ENCODE peak calls at places on chromosome 9, in four cellular contexts. F is H1, I is H9, X is neuronal stem cell. T is an unnamed sample.
A peak's percentile ranks its signal among the peaks of the same experiment; 100 is the strongest.

GRCh38 chr9:136082496-136083361 is 12.4 kb downstream of the NACC2 start:
- DNase-seq in X (no peak), I (peak; percentile 12), F (no peak), T (no peak)

GRCh38 chr9:36317766-36318165 is 59.5 kb upstream of the GNE start:
- DNase-seq in X (no peak), F (no peak), I (no peak), T (no peak)

GRCh38 chr9:111952559-111952958 is 55.9 kb downstream of the UGCG start:
- DNase-seq in X (no peak), F (no peak), I (no peak), T (no peak)

GRCh38 chr9:90651246-90651645 is 8.6 kb upstream of the DIRAS2 start:
- DNase-seq in I (no peak), F (no peak), X (no peak), T (no peak)

GRCh38 chr9:130713286-130713975 is 19.9 kb downstream of the EXOSC2 start:
- DNase-seq in X (no peak), F (no peak), I (peak; percentile 31), T (peak; percentile 41)

GRCh38 chr9:21624675-21625477 is 142.8 kb upstream of the IFNE start:
- DNase-seq in X (no peak), I (no peak), F (no peak), T (no peak)

GRCh38 chr9:93633492-93634221 is 57.3 kb downstream of the PHF2 start:
- DNase-seq in X (no peak), I (peak; percentile 23), F (peak; percentile 41), T (no peak)

GRCh38 chr9:4927043-4927471 is 58.0 kb upstream of the JAK2 start:
- DNase-seq in F (no peak), X (no peak), I (peak; percentile 51), T (no peak)

GRCh38 chr9:20225841-20226240 is 396.5 kb downstream of the MLLT3 start:
- DNase-seq in X (no peak), F (no peak), I (no peak), T (no peak)

GRCh38 chr9:130912932-130913598 is 16.5 kb upstream of the QRFP start:
- DNase-seq in X (no peak), I (no peak), F (no peak), T (peak; percentile 94)

GRCh38 chr9:76374702-76375543 is 19.3 kb downstream of the RFK start:
- DNase-seq in I (peak; percentile 61), F (no peak), X (no peak), T (peak; percentile 96)

GRCh38 chr9:130173462-130173876 is 1.3 kb downstream of the NCS1 start:
- DNase-seq in F (peak; percentile 64), I (no peak), X (no peak), T (no peak)

DNA sequence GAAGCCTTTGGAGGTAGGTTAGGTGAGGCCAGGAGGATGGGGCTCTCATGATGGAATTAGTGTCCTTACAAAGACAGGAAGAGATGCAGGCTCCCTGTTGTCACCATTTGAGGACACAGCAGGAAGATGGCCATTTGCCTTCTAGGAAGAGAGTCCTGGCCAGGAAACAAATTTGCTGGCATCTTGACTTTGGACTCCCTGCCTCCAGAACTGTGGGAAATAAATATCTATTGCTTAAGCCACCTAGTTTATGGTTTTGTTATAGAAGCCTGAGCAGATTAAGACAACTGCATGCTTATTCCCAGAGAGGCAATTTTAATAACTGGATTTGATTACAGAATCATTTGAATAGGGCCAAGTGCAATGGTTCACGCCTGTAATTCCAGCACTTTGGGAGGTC is 50.5 kb upstream of the EPB41L4B start:
- DNase-seq in I (no peak), X (no peak), F (no peak), T (no peak)
- H3K14ac ChIP-seq in I (no peak overlapping the region), X (no peak overlapping the region), F (no peak overlapping the region), T (peak overlapping the region; percentile 46)

DNA sequence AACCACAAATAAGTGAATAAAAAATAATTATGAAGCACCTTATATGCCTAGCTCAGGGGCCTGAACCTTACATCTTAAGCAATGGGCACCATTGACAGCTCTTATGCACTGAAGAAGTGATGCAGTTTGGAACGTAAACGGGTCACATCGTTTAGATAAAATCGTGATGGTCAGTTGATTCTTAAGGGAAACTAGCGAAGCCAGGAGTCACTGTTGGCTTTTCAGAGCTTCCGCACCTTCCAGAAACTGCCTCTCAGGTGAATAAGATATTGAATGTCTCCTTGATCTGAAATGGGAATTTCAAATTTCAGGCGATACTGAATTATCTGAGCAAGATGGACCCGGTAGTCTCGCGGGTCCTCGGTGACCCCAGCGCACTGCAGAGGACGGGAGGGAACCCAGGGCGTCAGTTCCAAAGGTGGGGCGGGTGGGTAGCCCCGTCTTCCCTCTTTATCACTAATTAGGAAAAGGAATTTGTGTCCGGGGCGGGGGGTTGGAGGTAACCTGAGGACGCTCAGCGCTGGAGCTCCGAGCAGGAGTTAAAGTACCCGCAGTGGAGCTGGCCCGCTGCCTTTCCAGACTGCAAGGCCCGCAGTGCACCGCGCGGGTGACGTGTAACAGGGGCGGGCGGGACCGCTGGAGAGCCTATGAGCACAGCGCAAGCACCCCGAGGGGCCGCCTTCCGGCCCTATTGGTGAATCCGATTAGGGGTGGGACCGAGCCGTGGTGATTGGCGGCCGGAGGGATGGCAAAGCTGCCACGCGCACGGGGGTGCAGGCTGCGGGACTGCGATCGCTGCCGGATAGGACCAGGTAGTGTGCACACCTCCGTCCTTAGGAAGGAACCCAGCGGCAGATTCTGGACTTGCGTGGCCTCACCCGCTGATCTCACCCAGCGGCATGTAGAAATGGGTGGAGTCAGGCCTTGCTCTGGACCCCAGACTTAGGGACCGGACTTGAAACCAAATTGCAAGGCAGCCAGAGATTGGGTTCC is 19.7 kb upstream of the GARNL3 start:
- DNase-seq in F (peak; percentile 94), I (peak; percentile 98), X (peak; percentile 90), T (peak; percentile 99)
- H3K18ac ChIP-seq in F (peak overlapping the region; percentile 93), I (no peak overlapping the region), X (peak overlapping the region; percentile 93), T (no peak overlapping the region)

GRCh38 chr9:115636596-115636995 is 517.0 kb upstream of the PAPPA start:
- DNase-seq in X (no peak), I (no peak), F (no peak), T (no peak)
- H3K14ac ChIP-seq in X (no peak overlapping the region), I (no peak overlapping the region), F (no peak overlapping the region), T (no peak overlapping the region)

DNA sequence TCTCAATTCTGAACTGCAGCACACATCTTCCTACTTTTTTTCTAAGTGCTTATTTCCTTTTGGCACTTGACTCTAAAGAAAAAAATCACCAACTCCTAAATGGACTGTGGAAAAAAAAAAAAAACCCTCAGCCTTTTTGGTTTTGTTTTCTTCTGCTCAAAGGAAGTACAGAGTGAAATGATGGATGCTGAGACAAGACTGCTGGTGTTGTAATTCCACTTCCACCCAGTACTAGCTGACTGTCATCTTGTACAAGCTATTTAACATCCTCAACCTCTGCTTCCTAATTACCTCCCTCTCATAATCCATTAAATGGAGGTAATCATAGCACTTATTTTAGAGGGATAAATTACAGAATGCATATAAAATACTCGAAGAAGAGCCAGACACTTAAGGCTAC is 171.6 kb upstream of the GNA14 start:
- DNase-seq in I (no peak), F (no peak), X (no peak), T (no peak)
- H3K18ac ChIP-seq in I (no peak overlapping the region), F (no peak overlapping the region), X (no peak overlapping the region), T (no peak overlapping the region)

DNA sequence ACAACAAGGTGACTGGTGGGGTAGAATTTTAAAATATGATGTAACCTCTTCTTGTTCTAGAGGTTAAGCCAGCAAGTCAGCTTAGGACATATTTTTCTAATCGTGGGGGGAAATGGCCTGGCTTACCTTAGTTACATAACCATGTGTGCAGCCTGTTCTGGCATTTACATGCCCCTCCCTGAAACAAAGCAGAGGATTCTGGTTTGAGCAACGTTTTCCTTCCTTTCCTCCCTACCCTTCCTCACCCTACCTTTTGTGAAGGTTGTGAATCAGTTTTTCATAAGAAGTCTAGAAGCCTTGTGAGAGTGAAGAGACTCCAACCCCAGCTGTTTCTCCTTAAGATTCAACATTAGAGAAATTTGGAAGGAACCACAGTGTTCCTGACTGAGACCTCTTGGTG is 365.1 kb downstream of the SPATA31D1 start:
- DNase-seq in F (no peak), I (no peak), X (no peak), T (no peak)
- H3K14ac ChIP-seq in F (no peak overlapping the region), I (no peak overlapping the region), X (no peak overlapping the region), T (no peak overlapping the region)

DNA sequence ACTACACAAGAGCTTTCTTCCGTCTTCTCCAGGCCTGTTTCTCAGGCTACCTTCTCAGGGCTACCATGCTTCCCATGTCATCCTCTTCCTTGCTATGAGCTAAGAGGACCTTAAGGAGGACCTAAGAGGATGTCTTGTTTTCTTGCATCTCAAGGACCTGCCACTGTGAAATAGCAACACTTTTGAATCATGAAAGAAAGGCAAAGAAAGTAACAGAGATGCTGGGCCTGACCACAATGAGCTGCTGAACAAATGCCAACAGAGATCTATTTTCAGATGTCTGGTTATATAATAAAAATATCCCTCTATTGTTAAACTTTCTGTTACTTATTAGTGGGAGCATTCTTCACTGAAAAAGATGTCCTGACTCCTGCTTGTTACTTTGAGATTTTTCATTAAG is 36.7 kb upstream of the ANXA1 start:
- DNase-seq in I (no peak), F (no peak), X (no peak), T (no peak)
- H3K18ac ChIP-seq in I (no peak overlapping the region), F (no peak overlapping the region), X (no peak overlapping the region), T (no peak overlapping the region)

T was measured in trophoblast cell.